ENCODE peak calls at places on chromosomes 6 and 20, in ten cellular contexts. C is right lobe of liver; X is fibroblast of the aortic adventitia; Q is SJSA1; I is neuronal stem cell; W is AG04450; G is stimulated activated CD4-positive, alpha-beta T cell treated with anti-CD3 and anti-CD28 coated beads, Interleukin-1b, Interleukin-23, amount 100 ng/mL, for 1 hour; Z is GM10248; J is C1 segment of cervical spinal cord; O is NCI-H2227 treated with DMSO at 0.1 percent for 48 hours. M is an unnamed sample.

GRCh38 chr20:53550590-53551187 is 43.0 kb downstream of the ZNF217 start:
- DNase-seq in Z (no peak), X (peak), J (no peak), Q (no peak), I (no peak), W (no peak), O (no peak), G (no peak), C (no peak), M (no peak)

GRCh38 chr6:132228894-132229293 is 172.4 kb downstream of the MOXD1 start:
- DNase-seq in X (no peak), O (no peak), C (no peak), I (no peak), Q (no peak), G (no peak), Z (no peak), W (no peak), J (no peak), M (no peak)

GRCh38 chr20:10897341-10897740 is 223.5 kb upstream of the JAG1 start:
- DNase-seq in Z (no peak), G (no peak), C (no peak), X (no peak), O (no peak), I (no peak), W (no peak), J (no peak), Q (no peak), M (no peak)

GRCh38 chr6:42790549-42791181 is 8.8 kb downstream of the BICRAL start:
- DNase-seq in J (no peak), Z (no peak), G (no peak), W (no peak), Q (no peak), X (no peak), O (no peak), C (no peak), I (no peak), M (no peak)

GRCh38 chr6:36290668-36291620 is 21.1 kb downstream of the PNPLA1 start:
- DNase-seq in J (no peak), W (no peak), O (no peak), I (no peak), G (no peak), X (peak), Q (no peak), Z (no peak), C (no peak), M (no peak)

GRCh38 chr6:138245751-138246150 is 27.5 kb upstream of the PBOV1 start:
- DNase-seq in J (no peak), O (no peak), Z (no peak), I (no peak), X (no peak), G (no peak), W (no peak), C (no peak), Q (no peak), M (no peak)

GRCh38 chr6:28167068-28167467 is 25.4 kb downstream of the ZKSCAN8 start:
- DNase-seq in J (no peak), O (no peak), Q (no peak), X (peak), G (no peak), C (no peak), W (peak), I (no peak), Z (no peak), M (no peak)

GRCh38 chr6:159204605-159205004 is 35.4 kb downstream of the FNDC1 start:
- DNase-seq in W (no peak), C (no peak), J (no peak), G (no peak), Z (no peak), X (no peak), Q (no peak), O (no peak), I (no peak), M (no peak)

GRCh38 chr20:51393566-51393965 is 149.0 kb downstream of the NFATC2 start:
- DNase-seq in Q (no peak), W (no peak), X (no peak), Z (no peak), G (no peak), J (no peak), C (no peak), I (no peak), O (no peak), M (no peak)

GRCh38 chr20:57013741-57014140 is 252.7 kb downstream of the BMP7 start:
- DNase-seq in J (no peak), I (peak), Q (no peak), Z (no peak), W (no peak), X (no peak), G (no peak), C (no peak), O (no peak), M (peak)

GRCh38 chr20:58787211-58788067 is 63.3 kb downstream of the GNAS-AS1 start:
- DNase-seq in G (no peak), C (no peak), X (no peak), Z (no peak), Q (no peak), O (no peak), W (no peak), I (no peak), J (no peak), M (no peak)

GRCh38 chr6:41555326-41556300 is 9.4 kb downstream of the FOXP4 start:
- DNase-seq in J (no peak), Z (no peak), Q (no peak), O (no peak), G (no peak), X (no peak), I (no peak), W (no peak), C (no peak), M (no peak)

GRCh38 chr6:167677422-167677789 is 149.3 kb upstream of the AFDN start:
- DNase-seq in X (no peak), C (no peak), G (no peak), I (no peak), O (no peak), W (no peak), Z (no peak), Q (no peak), J (no peak), M (no peak)

GRCh38 chr6:152244998-152245630 is 392.0 kb downstream of the SYNE1 start:
- DNase-seq in I (no peak), X (no peak), Q (no peak), C (no peak), J (no peak), G (no peak), O (no peak), W (no peak), Z (no peak), M (no peak)

GRCh38 chr6:47238456-47238995 is 71.2 kb downstream of the TNFRSF21 start:
- DNase-seq in O (no peak), W (no peak), G (no peak), X (peak), Z (no peak), I (no peak), Q (no peak), C (no peak), J (no peak), M (no peak)

GRCh38 chr20:5039255-5039657 is 37.9 kb upstream of the SLC23A2 start:
- DNase-seq in Z (peak), O (no peak), G (no peak), C (no peak), Q (no peak), J (no peak), X (no peak), I (no peak), W (no peak), M (no peak)

GRCh38 chr6:455006-455585 is 63.5 kb downstream of the IRF4 start:
- DNase-seq in Z (no peak), J (no peak), W (no peak), C (no peak), O (no peak), X (no peak), G (no peak), Q (no peak), I (no peak), M (no peak)

GRCh38 chr6:43970068-43970912 is 157.0 kb downstream of the MRPL14 start:
- DNase-seq in Q (peak), X (no peak), O (no peak), Z (no peak), G (no peak), I (no peak), W (no peak), J (no peak), C (no peak), M (no peak)

GRCh38 chr20:18506744-18507143 is 996 bp upstream of the SEC23B start:
- DNase-seq in Z (no peak), J (no peak), G (no peak), X (no peak), C (no peak), W (no peak), Q (no peak), O (peak), I (no peak), M (no peak)

GRCh38 chr6:49110876-49111275 is 352.2 kb downstream of the MMUT start:
- DNase-seq in I (no peak), X (no peak), C (no peak), Z (no peak), Q (no peak), G (no peak), O (no peak), W (no peak), J (no peak), M (no peak)

GRCh38 chr20:37901667-37902503 is 1.0 kb upstream of the VSTM2L start:
- DNase-seq in Q (no peak), C (peak), J (no peak), W (peak), O (peak), I (no peak), G (no peak), Z (peak), X (peak), M (peak)

GRCh38 chr20:47809561-47809960 is 24.3 kb upstream of the SULF2 start:
- DNase-seq in I (no peak), O (no peak), Z (no peak), C (no peak), J (no peak), W (no peak), X (no peak), G (no peak), Q (no peak), M (peak)

GRCh38 chr20:7420345-7420744 is 519.9 kb downstream of the HAO1 start:
- DNase-seq in X (no peak), O (no peak), W (no peak), I (no peak), Q (no peak), Z (no peak), G (no peak), J (no peak), C (no peak), M (no peak)